ENCODE peak calls at places on chromosomes 11 and 22, in four cellular contexts. F, C, E and T are unnamed samples.

GRCh38 chr22:29936186-29936585 is 53.2 kb downstream of the MTMR3 start:
- DNase-seq in F (no peak), C (no peak), E (no peak), T (no peak)

GRCh38 chr11:100515087-100515486 is 172.0 kb upstream of the ARHGAP42 start:
- DNase-seq in F (no peak), C (peak; percentile 18), E (no peak), T (no peak)

GRCh38 chr11:84300112-84300511 is 1013.9 kb upstream of the CCDC90B start:
- DNase-seq in F (no peak), C (no peak), E (no peak), T (no peak)

GRCh38 chr11:61429346-61429690 is 457 bp downstream of the CPSF7 start:
- DNase-seq in F (peak; percentile 75), C (peak; percentile 79), E (peak; percentile 86), T (peak; percentile 66)

GRCh38 chr22:36772451-36772850 is 3.5 kb downstream of the IFT27 start:
- DNase-seq in F (no peak), C (no peak), E (no peak), T (no peak)

GRCh38 chr11:94597896-94598295 is 30.7 kb downstream of the PIWIL4 start:
- DNase-seq in F (peak; percentile 21), C (no peak), E (peak; percentile 10), T (peak; percentile 12)

GRCh38 chr11:3353066-3353465 is 25.9 kb downstream of the ZNF195 start:
- DNase-seq in F (no peak), C (no peak), E (no peak), T (no peak)

GRCh38 chr11:12778506-12778905 is 104.3 kb downstream of the TEAD1 start:
- DNase-seq in F (no peak), C (no peak), E (no peak), T (no peak)

GRCh38 chr11:77379253-77379652 is 77.8 kb upstream of the GDPD4 start:
- DNase-seq in F (no peak), C (no peak), E (no peak), T (no peak)

GRCh38 chr11:70844387-70844786 is 408.0 kb downstream of the SHANK2 start:
- DNase-seq in F (no peak), C (no peak), E (no peak), T (no peak)

GRCh38 chr11:86515297-86516094 is 140.8 kb downstream of the CCDC81 start:
- DNase-seq in F (peak; percentile 17), C (no peak), E (no peak), T (no peak)

GRCh38 chr11:93116641-93117577 is 80.9 kb downstream of the SLC36A4 start:
- DNase-seq in F (no peak), C (peak; percentile 52), E (no peak), T (no peak)

GRCh38 chr22:32203181-32204105 is 1.4 kb downstream of the RFPL2 start:
- DNase-seq in F (no peak), C (peak; percentile 36), E (no peak), T (no peak)

GRCh38 chr11:7844521-7844920 is 47.8 kb upstream of the OR5P2 start:
- DNase-seq in F (no peak), C (no peak), E (no peak), T (no peak)

GRCh38 chr11:826836-827145 is 928 bp upstream of the CRACR2B start:
- DNase-seq in F (no peak), C (no peak), E (peak; percentile 46), T (no peak)

GRCh38 chr22:49017769-49018330 is 809.8 kb downstream of the BRD1 start:
- DNase-seq in F (no peak), C (no peak), E (no peak), T (no peak)

GRCh38 chr22:49404576-49405199 is 423.0 kb downstream of the BRD1 start:
- DNase-seq in F (no peak), C (no peak), E (no peak), T (no peak)

GRCh38 chr11:61888043-61888442 is 3.3 kb downstream of the FADS3 start:
- DNase-seq in F (no peak), C (no peak), E (no peak), T (no peak)

GRCh38 chr11:35012467-35013191 is 96.2 kb downstream of the PDHX start:
- DNase-seq in F (no peak), C (no peak), E (no peak), T (no peak)

GRCh38 chr11:57460017-57460755 is at the start of gene RTN4RL2:
- DNase-seq in F (peak; percentile 79), C (peak; percentile 81), E (peak; percentile 90), T (peak; percentile 48)

GRCh38 chr22:46803031-46803880 is 40.8 kb downstream of the TBC1D22A start:
- DNase-seq in F (peak; percentile 84), C (peak; percentile 77), E (peak; percentile 71), T (peak; percentile 47)
- TF ChIP-seq ELF4 in F (no peak), C (no peak), E (no peak), T (no peak)

DNA sequence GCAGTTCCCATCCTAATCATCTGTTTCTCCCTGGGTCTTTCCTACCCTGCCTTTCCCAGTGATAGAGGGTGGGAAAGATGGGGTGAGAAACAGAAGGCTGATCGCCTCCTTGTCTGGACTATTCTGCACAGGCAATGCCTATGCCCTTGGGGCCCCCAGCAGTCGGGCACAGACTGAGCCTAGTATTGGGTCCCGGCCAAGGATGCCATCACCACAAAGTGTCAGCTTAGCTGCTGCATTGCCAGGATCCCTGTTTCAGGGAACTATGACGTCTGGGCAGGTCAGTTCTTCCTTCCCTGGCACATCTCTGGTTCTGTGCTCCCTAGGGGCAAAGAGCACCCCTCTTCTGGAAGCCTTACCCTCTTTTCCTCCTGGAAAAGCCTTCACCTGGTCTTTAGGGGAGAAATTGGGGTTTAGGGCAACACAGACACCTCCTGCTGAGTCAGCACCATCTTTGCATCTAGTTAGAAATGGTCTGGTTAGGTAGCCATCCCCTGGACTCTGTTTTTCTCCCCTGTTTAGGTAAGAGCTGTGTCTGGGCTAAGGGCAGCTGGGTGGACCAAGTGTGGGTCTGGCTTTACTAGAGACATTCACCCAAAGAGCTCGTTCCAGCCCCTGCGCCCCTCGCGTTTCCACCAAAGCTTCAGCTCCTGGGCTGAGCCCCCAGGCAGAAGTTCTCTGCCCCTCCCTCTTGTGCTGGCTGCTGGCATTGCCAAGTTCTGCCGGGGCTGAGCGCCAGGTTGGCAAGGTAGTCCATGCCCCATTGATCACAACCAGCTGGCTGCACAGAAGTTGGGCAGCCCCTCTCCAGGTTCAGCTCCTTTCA is 2.0 kb downstream of the ADAMTS8 start:
- DNase-seq in F (no peak), C (no peak), E (no peak), T (no peak)
- TF ChIP-seq ELF4 in F (no peak), C (no peak), E (no peak), T (no peak)

GRCh38 chr11:134675983-134676382 is 263.9 kb upstream of the B3GAT1 start:
- DNase-seq in F (no peak), C (no peak), E (no peak), T (no peak)
- TF ChIP-seq ELF4 in F (no peak), C (no peak), E (no peak), T (no peak)

GRCh38 chr11:116257092-116257491 is 515.7 kb downstream of the BUD13 start:
- DNase-seq in F (peak; percentile 37), C (no peak), E (peak; percentile 16), T (no peak)

GRCh38 chr11:116256155-116256554 is 516.6 kb downstream of the BUD13 start:
- DNase-seq in F (no peak), C (no peak), E (no peak), T (no peak)

GRCh38 chr11:116258821-116259220 is 514.0 kb downstream of the BUD13 start:
- DNase-seq in F (no peak), C (no peak), E (no peak), T (no peak)

GRCh38 chr11:116257871-116258270 is 514.9 kb downstream of the BUD13 start:
- DNase-seq in F (no peak), C (no peak), E (no peak), T (no peak)

GRCh38 chr11:116255234-116255953 is 517.4 kb downstream of the BUD13 start:
- DNase-seq in F (no peak), C (no peak), E (no peak), T (no peak)
- TF ChIP-seq ELF4 in F (no peak), C (no peak), E (no peak), T (no peak)

GRCh38 chr11:69615545-69616278 is 25.2 kb upstream of the CCND1 start:
- DNase-seq in F (no peak), C (no peak), E (no peak), T (peak; percentile 74)
- TF ChIP-seq ELF4 in F (no peak), C (no peak), E (no peak), T (no peak)

GRCh38 chr11:134312223-134312622 is 19.6 kb upstream of the GLB1L2 start:
- DNase-seq in F (no peak), C (no peak), E (no peak), T (no peak)

GRCh38 chr11:134312807-134313206 is 19.0 kb upstream of the GLB1L2 start:
- DNase-seq in F (no peak), C (no peak), E (no peak), T (no peak)

GRCh38 chr11:134313379-134313778 is 18.4 kb upstream of the GLB1L2 start:
- DNase-seq in F (no peak), C (no peak), E (no peak), T (no peak)

GRCh38 chr11:134313821-134314607 is 17.8 kb upstream of the GLB1L2 start:
- DNase-seq in F (no peak), C (no peak), E (no peak), T (no peak)

DNA sequence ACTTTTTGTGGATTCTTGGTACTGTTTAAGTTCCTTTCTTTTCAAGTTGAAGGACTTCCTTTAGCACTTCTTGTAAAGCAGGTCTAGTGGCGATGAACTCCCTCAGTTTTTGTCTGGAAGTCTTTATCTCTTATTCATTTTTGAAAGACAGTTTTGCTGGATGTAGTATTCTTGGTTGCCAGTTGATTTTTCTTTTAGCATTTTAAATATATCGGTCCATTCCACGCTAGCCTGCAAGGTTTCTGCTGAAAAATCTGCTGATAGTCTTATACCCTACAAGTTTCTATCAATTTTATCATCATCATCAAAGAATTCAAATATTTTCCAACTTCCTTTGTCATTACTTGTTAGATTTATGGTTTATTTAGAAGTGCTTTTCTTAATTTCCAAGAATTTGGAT is 14.7 kb upstream of the GLB1L2 start:
- DNase-seq in F (no peak), C (no peak), E (no peak), T (no peak)
- TF ChIP-seq ELF4 in F (no peak), C (no peak), E (no peak), T (no peak)

GRCh38 chr22:50526849-50527801 is 1.7 kb upstream of the SCO2 start:
- DNase-seq in F (no peak), C (peak; percentile 71), E (peak; percentile 77), T (peak; percentile 70)
- TF ChIP-seq ELF4 in F (no peak), C (no peak), E (no peak), T (no peak)

DNA sequence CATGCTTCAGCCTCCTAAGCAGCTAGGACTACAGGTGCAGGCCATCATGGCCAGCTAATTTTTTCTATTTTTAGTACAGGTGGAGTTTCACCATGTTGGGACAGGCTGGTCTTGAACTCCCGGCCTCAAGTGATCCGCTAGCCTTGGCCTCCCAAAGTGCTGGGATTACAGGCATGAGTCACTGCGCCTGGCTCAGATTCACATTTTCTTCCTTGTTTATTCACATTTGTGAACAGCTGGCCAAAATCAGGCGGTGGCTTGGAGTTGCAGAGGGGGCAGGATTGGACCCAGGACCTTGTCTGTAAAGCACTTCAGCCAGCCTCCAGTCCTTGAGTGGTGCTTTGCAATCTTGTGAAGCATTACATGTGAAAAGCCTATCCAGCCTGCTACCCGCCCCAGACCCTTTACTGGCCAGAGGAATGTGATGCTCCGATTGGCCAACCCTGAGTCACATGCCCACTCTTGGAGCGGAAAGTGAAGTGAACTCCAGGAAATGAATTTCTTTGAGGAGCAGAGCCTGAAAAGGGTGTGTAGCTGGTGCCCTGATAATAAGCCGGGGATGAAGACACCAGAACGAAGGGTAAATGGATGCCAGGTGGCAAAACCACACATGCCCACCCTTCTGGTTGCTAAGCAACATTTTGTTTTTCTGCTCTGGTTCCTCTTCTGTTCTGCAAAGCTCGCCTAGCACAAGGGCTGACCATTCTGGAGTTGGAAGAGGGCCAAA is 62.6 kb upstream of the PTPRJ start:
- DNase-seq in F (no peak), C (peak; percentile 35), E (peak; percentile 87), T (peak; percentile 20)
- TF ChIP-seq ELF4 in F (no peak), C (no peak), E (no peak), T (no peak)